ENCODE peak calls at places on chromosomes 2 and 18, in eight cellular contexts. H is T1000, U is fibroblast of villous mesenchyme, M is SK-MEL-5, I is WTC11, C is activated T-helper 1 cell treated with Interleukin-2 at 50 U/mL for 16 hours, J is gastrocnemius medialis, W is suprapubic skin. B is an unnamed sample.
A peak's percentile ranks its signal among the peaks of the same experiment; 100 is the strongest.

GRCh38 chr18:32195881-32196815 is 6.3 kb downstream of the MEP1B start:
- DNase-seq in I (no peak), W (no peak), M (no peak), J (no peak), H (no peak), C (no peak), U (no peak), B (no peak)

GRCh38 chr18:28204154-28204553 is 27.2 kb upstream of the CDH2 start:
- DNase-seq in C (no peak), I (no peak), U (peak; percentile 78), W (no peak), M (no peak), H (no peak), J (no peak), B (no peak)

GRCh38 chr2:120283649-120284048 is 31.0 kb downstream of the RALB start:
- DNase-seq in U (no peak), M (no peak), C (no peak), J (no peak), W (no peak), I (no peak), H (no peak), B (no peak)

GRCh38 chr2:38178556-38179419 is 102.8 kb upstream of the CYP1B1 start:
- DNase-seq in W (no peak), I (no peak), M (peak; percentile 81), J (peak; percentile 13), H (no peak), C (no peak), U (peak; percentile 83), B (no peak)

GRCh38 chr2:241584446-241584845 is 25.9 kb downstream of the BOK start:
- DNase-seq in H (no peak), I (no peak), C (no peak), U (peak; percentile 79), J (no peak), W (no peak), M (no peak), B (no peak)

GRCh38 chr2:26612522-26613240 is 28.5 kb downstream of the CIB4 start:
- DNase-seq in J (peak; percentile 26), C (no peak), H (no peak), U (no peak), M (no peak), W (peak; percentile 56), I (no peak), B (no peak)

GRCh38 chr18:51614033-51614432 is 416.6 kb upstream of the MEX3C start:
- DNase-seq in M (no peak), W (no peak), I (no peak), C (no peak), H (peak; percentile 76), U (peak; percentile 45), J (no peak), B (no peak)

GRCh38 chr2:37287966-37288365 is 36.7 kb downstream of the PRKD3 start:
- DNase-seq in J (no peak), H (no peak), U (no peak), M (no peak), C (no peak), I (no peak), W (no peak), B (no peak)

GRCh38 chr2:84844141-84844540 is 36.7 kb downstream of the TRABD2A start:
- DNase-seq in C (no peak), U (no peak), W (no peak), M (no peak), J (no peak), I (no peak), H (no peak), B (peak; percentile 41)

GRCh38 chr2:141900826-141901225 is 230.0 kb downstream of the LRP1B start:
- DNase-seq in M (no peak), I (no peak), H (no peak), W (no peak), J (no peak), U (no peak), C (no peak), B (no peak)

GRCh38 chr2:172735646-172736418 is at the start of gene RAPGEF4:
- DNase-seq in H (no peak), U (no peak), C (no peak), M (no peak), I (peak; percentile 47), W (no peak), J (no peak), B (no peak)

GRCh38 chr2:142756430-142756829 is 121.0 kb upstream of the KYNU start:
- DNase-seq in U (peak; percentile 14), J (no peak), W (no peak), I (no peak), C (no peak), M (no peak), H (no peak), B (no peak)

GRCh38 chr2:178279142-178279541 is 84.8 kb downstream of the OSBPL6 start:
- DNase-seq in C (no peak), W (no peak), U (peak; percentile 70), J (no peak), H (no peak), I (no peak), M (peak; percentile 89), B (no peak)

GRCh38 chr2:118241128-118241527 is 152.9 kb downstream of the INSIG2 start:
- DNase-seq in W (no peak), U (no peak), J (no peak), C (no peak), M (no peak), I (no peak), H (no peak), B (no peak)

GRCh38 chr2:22253171-22253570 is 1129.4 kb downstream of the TDRD15 start:
- DNase-seq in J (no peak), I (no peak), C (no peak), U (no peak), H (no peak), W (no peak), M (no peak), B (no peak)

GRCh38 chr2:24873619-24874018 is 46.4 kb downstream of the ADCY3 start:
- DNase-seq in M (no peak), J (no peak), I (no peak), U (no peak), H (no peak), W (no peak), C (no peak), B (no peak)

GRCh38 chr2:78125042-78125441 is 602.9 kb upstream of the LRRTM4 start:
- DNase-seq in M (no peak), U (no peak), J (no peak), H (no peak), C (no peak), I (no peak), W (no peak), B (no peak)

GRCh38 chr18:23042133-23042532 is 93.2 kb upstream of the CABLES1 start:
- DNase-seq in I (no peak), M (no peak), J (no peak), W (no peak), U (no peak), H (no peak), C (no peak), B (no peak)

GRCh38 chr2:26757873-26758789 is 6.0 kb upstream of the SLC35F6 start:
- DNase-seq in C (no peak), W (no peak), I (peak; percentile 36), H (peak; percentile 88), J (no peak), U (peak; percentile 97), M (peak; percentile 99), B (no peak)